ENCODE peak calls at places on chromosome 19, in seven cellular contexts. L is SK-N-SH, W is HepG2, G is H1, F is K562, Z is GM12891, Y is GM12878. A is an unnamed sample.

GRCh38 chr19:23118400-23118799 is 1.6 kb downstream of the ZNF730 start:
- DNase-seq in L (no peak), W (no peak), G (peak), F (no peak), Z (no peak), Y (no peak), A (no peak)

GRCh38 chr19:48296963-48297734 is 27.3 kb downstream of the ZNF114 start:
- DNase-seq in L (no peak), W (no peak), G (no peak), F (no peak), Z (no peak), Y (no peak), A (no peak)

GRCh38 chr19:41597600-41598041 is 21.7 kb downstream of the CEACAM21 start:
- DNase-seq in L (peak), W (peak), G (no peak), F (peak), Z (peak), Y (peak), A (peak)

GRCh38 chr19:48244289-48244688 is 11.4 kb downstream of the CARD8 start:
- DNase-seq in L (no peak), W (no peak), G (no peak), F (no peak), Z (no peak), Y (no peak), A (no peak)

GRCh38 chr19:18657590-18658365 is 20.9 kb downstream of the KLHL26 start:
- DNase-seq in L (peak), W (no peak), G (no peak), F (peak), Z (no peak), Y (no peak), A (no peak)

GRCh38 chr19:8304841-8305621 is 3.1 kb downstream of the CD320 start:
- DNase-seq in L (peak), W (no peak), G (no peak), F (peak), Z (no peak), Y (no peak), A (no peak)

GRCh38 chr19:18464646-18465045 is 26.7 kb upstream of the ISYNA1 start:
- DNase-seq in L (no peak), W (peak), G (no peak), F (no peak), Z (no peak), Y (no peak), A (no peak)

GRCh38 chr19:7542556-7543348 is 7.2 kb downstream of the PNPLA6 start:
- DNase-seq in L (no peak), W (no peak), G (no peak), F (no peak), Z (no peak), Y (no peak), A (no peak)

GRCh38 chr19:18020212-18021067 is 12.5 kb downstream of the ARRDC2 start:
- DNase-seq in L (peak), W (peak), G (no peak), F (no peak), Z (no peak), Y (no peak), A (no peak)

GRCh38 chr19:11345122-11345752 is 831 bp downstream of the TMEM205 start:
- DNase-seq in L (peak), W (no peak), G (no peak), F (no peak), Z (no peak), Y (no peak), A (no peak)

GRCh38 chr19:43719378-43719868 is 3.5 kb downstream of the IRGC start:
- DNase-seq in L (no peak), W (no peak), G (no peak), F (no peak), Z (no peak), Y (no peak), A (no peak)

GRCh38 chr19:55212447-55212846 is 3.1 kb upstream of the PTPRH start:
- DNase-seq in L (no peak), W (peak), G (no peak), F (peak), Z (no peak), Y (peak), A (no peak)

GRCh38 chr19:10848208-10848843 is at the start of gene C19orf38:
- DNase-seq in L (no peak), W (no peak), G (no peak), F (no peak), Z (no peak), Y (no peak), A (no peak)

GRCh38 chr19:48913114-48913513 is 13.0 kb downstream of the NUCB1 start:
- DNase-seq in L (no peak), W (no peak), G (no peak), F (no peak), Z (no peak), Y (no peak), A (no peak)

GRCh38 chr19:29811125-29812079 is at the start of gene CCNE1:
- DNase-seq in L (peak), W (peak), G (no peak), F (peak), Z (peak), Y (no peak), A (peak)

GRCh38 chr19:17111766-17112165 is 36.2 kb downstream of the MYO9B start:
- DNase-seq in L (no peak), W (no peak), G (no peak), F (no peak), Z (no peak), Y (no peak), A (no peak)

GRCh38 chr19:23075031-23075733 is 41.6 kb upstream of the ZNF730 start:
- DNase-seq in L (peak), W (no peak), G (peak), F (peak), Z (peak), Y (no peak), A (peak)

GRCh38 chr19:40804783-40805242 is 5.8 kb downstream of the EGLN2 start:
- DNase-seq in L (no peak), W (no peak), G (no peak), F (no peak), Z (no peak), Y (no peak), A (no peak)

GRCh38 chr19:11138659-11139526 is 16.7 kb downstream of the SPC24 start:
- DNase-seq in L (peak), W (peak), G (no peak), F (peak), Z (no peak), Y (no peak), A (no peak)

GRCh38 chr19:18975011-18975410 is 34.0 kb upstream of the HOMER3 start:
- DNase-seq in L (no peak), W (no peak), G (no peak), F (no peak), Z (no peak), Y (no peak), A (no peak)

GRCh38 chr19:49949735-49950589 is 11.0 kb downstream of the SIGLEC11 start:
- DNase-seq in L (no peak), W (no peak), G (no peak), F (no peak), Z (no peak), Y (no peak), A (no peak)

GRCh38 chr19:50835103-50835784 is 1.9 kb upstream of the KLK15 start:
- DNase-seq in L (peak), W (no peak), G (no peak), F (no peak), Z (no peak), Y (no peak), A (no peak)

GRCh38 chr19:46609511-46610412 is 8.6 kb downstream of the CALM3 start:
- DNase-seq in L (peak), W (no peak), G (no peak), F (peak), Z (no peak), Y (no peak), A (no peak)

GRCh38 chr19:39126593-39127187 is 1.1 kb downstream of the PAK4 start:
- DNase-seq in L (no peak), W (peak), G (no peak), F (no peak), Z (no peak), Y (no peak), A (no peak)
- TF ChIP-seq TAF1 in L (no peak), W (no peak), G (no peak), F (no peak), Z (no peak), Y (no peak), A (no peak)

GRCh38 chr19:33604651-33605050 is 17.1 kb upstream of the CHST8 start:
- DNase-seq in L (no peak), W (no peak), G (no peak), F (no peak), Z (no peak), Y (no peak), A (no peak)

GRCh38 chr19:33609353-33609752 is 12.4 kb upstream of the CHST8 start:
- DNase-seq in L (no peak), W (no peak), G (no peak), F (no peak), Z (no peak), Y (no peak), A (no peak)

GRCh38 chr19:33610588-33610987 is 11.2 kb upstream of the CHST8 start:
- DNase-seq in L (no peak), W (no peak), G (no peak), F (no peak), Z (no peak), Y (no peak), A (no peak)

GRCh38 chr19:33603377-33603776 is 18.4 kb upstream of the CHST8 start:
- DNase-seq in L (no peak), W (no peak), G (no peak), F (no peak), Z (no peak), Y (no peak), A (no peak)

GRCh38 chr19:33606556-33606955 is 15.2 kb upstream of the CHST8 start:
- DNase-seq in L (no peak), W (no peak), G (no peak), F (no peak), Z (no peak), Y (no peak), A (no peak)
- TF ChIP-seq TAF1 in L (no peak), W (no peak), G (no peak), F (no peak), Z (no peak), Y (no peak), A (no peak)

GRCh38 chr19:36008336-36008978 is at the start of gene SYNE4:
- DNase-seq in L (no peak), W (peak), G (no peak), F (no peak), Z (no peak), Y (no peak), A (no peak)
- TF ChIP-seq TAF1 in L (no peak), W (peak), G (no peak), F (no peak), Z (no peak), Y (no peak), A (no peak)

GRCh38 chr19:39112338-39112890 is 13.2 kb upstream of the PAK4 start:
- DNase-seq in L (no peak), W (no peak), G (no peak), F (no peak), Z (no peak), Y (no peak), A (no peak)
- TF ChIP-seq TAF1 in L (no peak), W (no peak), G (no peak), F (no peak), Z (no peak), Y (no peak), A (no peak)

GRCh38 chr19:45607071-45608029 is 5.3 kb upstream of the GPR4 start:
- DNase-seq in L (peak), W (peak), G (peak), F (peak), Z (no peak), Y (no peak), A (no peak)
- TF ChIP-seq TAF1 in L (no peak), W (peak), G (peak), F (peak), Z (no peak), Y (no peak), A (peak)

GRCh38 chr19:3577741-3578344 is 5.1 kb downstream of the HMG20B start:
- DNase-seq in L (peak), W (no peak), G (no peak), F (no peak), Z (no peak), Y (no peak), A (no peak)
- TF ChIP-seq TAF1 in L (no peak), W (no peak), G (peak), F (no peak), Z (no peak), Y (no peak), A (no peak)

GRCh38 chr19:1447944-1448343 is 2.0 kb upstream of the APC2 start:
- DNase-seq in L (no peak), W (no peak), G (no peak), F (no peak), Z (no peak), Y (no peak), A (no peak)
- TF ChIP-seq TAF1 in L (no peak), W (no peak), G (no peak), F (no peak), Z (no peak), Y (no peak), A (no peak)

A was measured in GM12892.